ENCODE peak calls at places on chromosomes 7 and 10, in six cellular contexts. P is neural progenitor cell; M is GM23248; B is CD8-positive, alpha-beta memory T cell; O is lower lobe of right lung; R is CD8-positive, alpha-beta T cell. D is an unnamed sample.

GRCh38 chr10:84493951-84494848 is 165.8 kb downstream of the CCSER2 start:
- DNase-seq in P (no peak), M (peak; percentile 76), B (no peak), O (no peak), R (no peak), D (no peak)

GRCh38 chr10:78866731-78867554 is 201.8 kb upstream of the ZMIZ1 start:
- DNase-seq in P (peak; percentile 63), M (no peak), B (no peak), O (no peak), R (no peak), D (no peak)

GRCh38 chr7:99631311-99632109 is 14.8 kb downstream of the ZSCAN25 start:
- DNase-seq in P (peak; percentile 43), M (peak; percentile 38), B (no peak), O (no peak), R (peak; percentile 39), D (no peak)

GRCh38 chr7:100483728-100484635 is at the start of gene NYAP1:
- DNase-seq in P (peak; percentile 82), M (no peak), B (peak; percentile 58), O (peak; percentile 62), R (peak; percentile 57), D (peak; percentile 74)

GRCh38 chr10:33008499-33009243 is 50.6 kb upstream of the ITGB1 start:
- DNase-seq in P (peak; percentile 82), M (peak; percentile 89), B (peak; percentile 46), O (no peak), R (peak; percentile 52), D (peak; percentile 65)

GRCh38 chr7:92667816-92668540 is 77.8 kb upstream of the FAM133B start:
- DNase-seq in P (no peak), M (peak; percentile 52), B (no peak), O (no peak), R (no peak), D (no peak)

GRCh38 chr7:14836006-14836405 is 66.5 kb downstream of the DGKB start:
- DNase-seq in P (no peak), M (peak; percentile 10), B (no peak), O (no peak), R (no peak), D (no peak)

GRCh38 chr10:117960345-117960744 is 86.4 kb downstream of the RAB11FIP2 start:
- DNase-seq in P (no peak), M (peak; percentile 44), B (no peak), O (no peak), R (no peak), D (no peak)

GRCh38 chr10:78211476-78212110 is 177.9 kb downstream of the RPS24 start:
- DNase-seq in P (peak; percentile 65), M (peak; percentile 79), B (no peak), O (no peak), R (no peak), D (peak; percentile 12)

GRCh38 chr7:27102578-27103442 is at the start of gene HOXA2:
- DNase-seq in P (peak; percentile 49), M (no peak), B (no peak), O (peak; percentile 48), R (no peak), D (no peak)
- H3K4me3 ChIP-seq in P (no peak within 1 kb of the TSS), M (no peak within 1 kb of the TSS), B (no peak within 1 kb of the TSS), O (peak within 1 kb of the TSS; percentile 58), R (peak within 1 kb of the TSS; percentile 26), D (no peak within 1 kb of the TSS)

DNA sequence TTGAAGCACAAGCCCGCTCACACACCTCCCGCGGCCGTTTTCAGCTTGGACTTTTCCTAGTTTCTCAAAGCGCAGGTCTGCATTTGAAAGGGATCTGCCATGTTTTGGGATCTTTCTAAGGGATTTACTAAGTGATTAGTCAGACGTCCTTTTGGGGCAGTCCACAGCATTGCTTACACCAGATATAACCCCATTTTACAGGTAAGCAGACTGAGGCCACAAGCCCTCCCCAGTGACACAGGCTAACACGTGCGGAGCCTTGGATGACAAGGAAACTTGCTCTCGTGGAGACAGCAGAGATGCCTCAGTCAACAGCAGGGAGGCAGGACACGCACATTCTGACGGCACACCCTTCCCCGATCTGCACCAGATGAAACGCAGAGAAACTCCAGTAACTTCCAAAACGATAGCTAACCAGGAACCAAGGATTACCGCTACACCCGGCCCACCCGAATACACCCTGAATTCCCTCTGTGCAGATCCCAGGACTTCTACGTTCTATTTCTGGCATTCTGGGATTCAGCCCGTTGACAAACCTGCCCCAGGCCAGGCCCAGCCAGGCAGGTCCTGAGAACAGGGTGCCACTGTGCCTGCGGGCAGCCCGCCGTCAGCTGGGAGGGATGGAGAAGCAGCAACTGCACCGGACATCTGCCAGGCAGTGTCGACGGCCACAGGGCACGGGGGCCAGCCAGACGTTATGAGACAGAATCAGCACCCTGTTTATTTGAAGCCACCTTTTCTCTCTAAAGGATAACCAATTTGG is 27.9 kb downstream of the FOXL3 start:
- DNase-seq in P (no peak), M (no peak), B (no peak), O (peak; percentile 22), R (no peak), D (no peak)
- H3K27me3 ChIP-seq in P (peaks cover 23% of the 10 kb centered on the region), M (peaks cover 63% of the 10 kb centered on the region), B (peaks cover 17% of the 10 kb centered on the region), O (peaks cover 6% of the 10 kb centered on the region), R (peaks cover 3% of the 10 kb centered on the region), D (peaks cover 12% of the 10 kb centered on the region)

GRCh38 chr7:832968-833424 is 720 bp downstream of the SUN1 start:
- DNase-seq in P (no peak), M (no peak), B (no peak), O (no peak), R (no peak), D (no peak)

GRCh38 chr7:830069-830468 is 2.2 kb upstream of the SUN1 start:
- DNase-seq in P (no peak), M (no peak), B (no peak), O (no peak), R (no peak), D (no peak)

GRCh38 chr7:833601-834258 is 1.5 kb downstream of the SUN1 start:
- DNase-seq in P (no peak), M (peak; percentile 43), B (no peak), O (no peak), R (no peak), D (no peak)

GRCh38 chr7:832292-832967 is at the start of gene SUN1:
- DNase-seq in P (no peak), M (peak; percentile 79), B (peak; percentile 69), O (no peak), R (peak; percentile 71), D (no peak)

DNA sequence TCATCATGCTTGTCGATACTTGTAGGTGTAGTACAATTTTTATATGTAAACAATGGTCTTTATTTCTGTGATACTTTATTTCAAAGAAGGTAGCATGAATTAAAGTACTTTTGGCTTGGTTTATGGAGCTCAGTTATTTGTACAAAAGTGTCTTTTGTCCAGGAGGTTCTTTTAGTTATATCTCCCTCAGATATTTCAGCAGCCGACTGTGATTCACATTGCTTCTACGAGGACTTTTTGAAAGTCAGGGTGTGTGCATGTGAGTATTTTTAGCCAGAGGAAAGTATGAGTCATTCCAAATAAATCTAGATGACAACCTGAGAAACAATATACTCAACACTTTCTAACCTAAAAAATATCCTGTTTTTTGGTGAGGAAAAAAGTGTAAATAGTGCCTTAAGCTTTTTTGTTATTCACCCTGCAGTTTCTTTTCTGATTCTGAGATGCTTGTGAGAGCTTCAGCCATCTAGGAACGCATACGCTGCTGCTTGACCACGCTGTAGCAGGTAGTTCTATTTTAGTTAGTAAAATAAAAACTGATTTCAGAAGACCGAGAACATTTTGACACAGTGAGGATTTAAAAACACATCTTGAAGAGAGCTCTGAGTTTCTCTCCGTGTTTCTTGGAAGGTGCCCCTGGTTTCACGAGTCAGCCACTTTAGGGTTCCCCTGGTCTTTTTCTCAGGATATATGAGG is 532 bp upstream of the SUN1 start:
- DNase-seq in P (no peak), M (peak; percentile 94), B (no peak), O (no peak), R (no peak), D (no peak)
- H3K4me3 ChIP-seq in P (no peak overlapping the region), M (peak overlapping the region; percentile 67), B (peak overlapping the region; percentile 34), O (peak overlapping the region; percentile 7), R (no peak overlapping the region), D (no peak overlapping the region)

DNA sequence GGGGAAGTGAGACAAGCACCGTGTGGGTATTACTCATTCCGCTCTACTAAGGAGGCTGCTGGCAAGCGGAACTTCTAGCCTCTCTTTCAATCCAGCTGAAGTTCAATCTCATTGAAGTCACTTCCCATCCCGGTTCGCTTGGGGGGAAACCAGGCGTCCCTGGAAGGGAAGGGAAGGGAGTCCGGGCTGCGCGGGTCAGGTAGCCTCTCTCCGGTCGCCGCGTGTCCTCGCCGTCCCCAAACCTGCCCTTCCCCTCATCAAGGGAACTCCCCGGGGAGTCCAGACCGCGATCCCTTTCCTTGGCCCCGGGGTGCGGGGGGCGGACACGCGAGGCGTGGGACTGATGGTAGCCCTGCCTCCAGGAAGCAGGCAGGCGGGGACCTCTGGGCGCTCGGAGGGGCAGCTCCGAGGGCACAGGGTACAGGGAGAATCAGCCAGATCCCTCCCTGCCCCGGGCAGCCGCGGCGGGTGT is 598 bp upstream of the ZEB1 start:
- DNase-seq in P (peak; percentile 35), M (peak; percentile 83), B (peak; percentile 71), O (no peak), R (peak; percentile 78), D (peak; percentile 72)
- H3K27me3 ChIP-seq in P (peaks cover 42% of the 10 kb centered on the region), M (no peaks in the 10 kb centered on the region), B (no peaks in the 10 kb centered on the region), O (peaks cover 4% of the 10 kb centered on the region), R (no peaks in the 10 kb centered on the region), D (no peaks in the 10 kb centered on the region)

GRCh38 chr10:61871487-61871886 is 30.0 kb upstream of the ARID5B start:
- DNase-seq in P (no peak), M (no peak), B (no peak), O (no peak), R (no peak), D (no peak)

GRCh38 chr10:61870521-61870895 is 31.0 kb upstream of the ARID5B start:
- DNase-seq in P (peak; percentile 21), M (no peak), B (no peak), O (no peak), R (no peak), D (no peak)

GRCh38 chr10:61866700-61867368 is 34.7 kb upstream of the ARID5B start:
- DNase-seq in P (no peak), M (no peak), B (no peak), O (no peak), R (no peak), D (no peak)

GRCh38 chr10:61869772-61870520 is 31.6 kb upstream of the ARID5B start:
- DNase-seq in P (no peak), M (peak; percentile 47), B (no peak), O (no peak), R (no peak), D (no peak)

DNA sequence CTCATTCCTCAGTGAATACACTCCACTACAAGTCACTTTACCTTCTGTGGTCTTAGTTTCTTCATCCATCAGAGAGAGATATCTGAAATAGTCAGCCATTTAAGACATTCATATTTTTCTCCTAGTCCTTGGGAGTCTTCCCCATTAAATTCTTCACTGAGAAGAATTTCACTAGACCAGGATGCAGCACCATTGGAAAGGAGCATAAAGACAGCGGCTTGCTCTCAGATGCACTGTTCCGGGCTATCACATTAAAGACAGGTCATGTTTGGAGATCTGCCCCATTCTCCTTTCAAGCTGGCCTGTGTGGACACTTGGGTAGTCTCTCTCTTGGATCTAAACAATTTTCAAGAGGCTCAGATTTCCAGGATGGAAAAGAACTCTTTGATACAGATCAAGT is 32.2 kb upstream of the ARID5B start:
- DNase-seq in P (no peak), M (no peak), B (no peak), O (no peak), R (no peak), D (no peak)
- H3K4me3 ChIP-seq in P (no peak overlapping the region), M (no peak overlapping the region), B (no peak overlapping the region), O (no peak overlapping the region), R (no peak overlapping the region), D (no peak overlapping the region)